ENCODE peak calls at places on chromosome 18, in seven cellular contexts. E, J, S, D, B, V and F are unnamed samples. For H3K4me1, the result is how much of the 10 kb centered on the place peaks cover.

GRCh38 chr18:2036136-2036535 is 535.2 kb downstream of the METTL4 start:
- DNase-seq in E (no peak), J (no peak), S (peak), D (no peak), B (no peak), V (peak), F (no peak)

GRCh38 chr18:31680836-31681568 is 3.4 kb downstream of the B4GALT6 start:
- DNase-seq in E (peak), J (peak), S (no peak), D (no peak), B (no peak), V (no peak), F (no peak)

GRCh38 chr18:45014047-45014501 is 333.4 kb downstream of the SETBP1 start:
- DNase-seq in E (no peak), J (peak), S (peak), D (peak), B (peak), V (peak), F (peak)

GRCh38 chr18:25604231-25604908 is 252.4 kb upstream of the ZNF521 start:
- DNase-seq in E (no peak), J (no peak), S (no peak), D (peak), B (no peak), V (no peak), F (no peak)

GRCh38 chr18:51498085-51498855 is 300.8 kb upstream of the MEX3C start:
- DNase-seq in E (no peak), J (no peak), S (no peak), D (no peak), B (no peak), V (no peak), F (no peak)

GRCh38 chr18:23194969-23195957 is 60.0 kb downstream of the CABLES1 start:
- DNase-seq in E (no peak), J (no peak), S (no peak), D (no peak), B (no peak), V (no peak), F (no peak)

GRCh38 chr18:36302676-36303075 is 5.2 kb downstream of the FHOD3 start:
- DNase-seq in E (no peak), J (no peak), S (peak), D (no peak), B (peak), V (peak), F (peak)

GRCh38 chr18:26971327-26971918 is 105.9 kb upstream of the AQP4 start:
- DNase-seq in E (no peak), J (no peak), S (peak), D (no peak), B (no peak), V (peak), F (no peak)

GRCh38 chr18:487371-487770 is 13.1 kb downstream of the COLEC12 start:
- DNase-seq in E (no peak), J (no peak), S (no peak), D (no peak), B (peak), V (peak), F (no peak)

GRCh38 chr18:35514752-35515459 is 17.1 kb upstream of the INO80C start:
- DNase-seq in E (no peak), J (no peak), S (no peak), D (no peak), B (no peak), V (no peak), F (peak)

GRCh38 chr18:49247786-49248185 is 212.7 kb downstream of the DYM start:
- DNase-seq in E (no peak), J (peak), S (peak), D (no peak), B (peak), V (no peak), F (peak)

GRCh38 chr18:38923136-38923535 is 1357.5 kb upstream of the CELF4 start:
- DNase-seq in E (no peak), J (no peak), S (no peak), D (no peak), B (no peak), V (no peak), F (no peak)

GRCh38 chr18:3821524-3821923 is 371.6 kb downstream of the TGIF1 start:
- DNase-seq in E (no peak), J (no peak), S (no peak), D (no peak), B (no peak), V (no peak), F (no peak)

GRCh38 chr18:74480149-74480651 is 16.0 kb upstream of the CNDP2 start:
- DNase-seq in E (no peak), J (no peak), S (no peak), D (no peak), B (no peak), V (no peak), F (no peak)

GRCh38 chr18:78242307-78242643 is 737.3 kb upstream of the SALL3 start:
- DNase-seq in E (no peak), J (no peak), S (no peak), D (no peak), B (no peak), V (no peak), F (peak)

GRCh38 chr18:34710430-34711386 is 610 bp downstream of the DTNA start:
- DNase-seq in E (no peak), J (no peak), S (peak), D (peak), B (peak), V (peak), F (peak)

GRCh38 chr18:79544386-79544963 is 135.1 kb upstream of the CTDP1 start:
- DNase-seq in E (no peak), J (no peak), S (no peak), D (no peak), B (no peak), V (no peak), F (no peak)
- H3K27ac ChIP-seq in E (no peak), J (no peak), S (no peak), D (no peak), B (no peak), V (no peak), F (no peak)

GRCh38 chr18:79402977-79403722 is 7.4 kb downstream of the NFATC1 start:
- DNase-seq in E (no peak), J (peak), S (peak), D (no peak), B (no peak), V (no peak), F (peak)
- H3K4me1 ChIP-seq in E (half or more), J (under half), S (under half), D (under half), B (under half), V (under half), F (under half)

GRCh38 chr18:69948919-69949537 is 1.4 kb upstream of the CD226 start:
- DNase-seq in E (no peak), J (peak), S (no peak), D (no peak), B (peak), V (no peak), F (no peak)
- H3K4me2 ChIP-seq in E (no peak), J (no peak), S (peak), D (no peak), B (peak), V (no peak), F (no peak)

DNA sequence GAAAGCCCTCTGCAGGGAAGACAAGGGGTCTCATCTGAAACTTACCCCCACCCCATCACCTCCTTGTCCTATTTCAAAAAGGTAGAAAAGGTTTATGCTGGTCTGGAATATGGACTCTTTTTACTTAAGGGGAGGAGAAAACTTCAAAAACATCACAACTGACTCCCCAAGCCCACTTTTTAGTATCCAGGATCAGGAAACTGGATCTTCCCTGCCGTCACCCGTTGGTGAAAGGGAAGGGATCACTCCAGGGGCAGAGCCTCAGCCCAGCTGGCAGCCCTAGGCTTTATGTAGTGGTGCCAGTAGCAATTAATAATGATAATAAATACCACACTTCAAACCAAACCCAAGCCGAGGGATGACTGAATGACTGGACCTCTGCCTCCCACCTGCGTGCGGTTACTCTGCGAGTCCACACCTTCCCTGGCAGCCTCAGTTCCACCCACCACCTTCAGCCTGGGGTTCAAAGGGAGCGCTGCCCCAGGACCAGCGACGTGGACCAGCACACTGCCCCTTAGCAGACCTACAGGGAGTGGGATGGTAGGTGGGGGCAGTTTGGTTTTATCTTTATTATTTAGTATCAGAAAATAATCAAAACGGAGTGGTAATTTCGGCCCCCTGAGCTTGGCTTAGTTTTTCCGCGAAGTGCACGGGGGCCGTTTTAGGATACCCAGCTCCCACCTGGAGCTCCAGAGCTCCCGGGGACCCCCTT is 4.9 kb upstream of the GATA6 start:
- DNase-seq in E (no peak), J (no peak), S (no peak), D (no peak), B (no peak), V (no peak), F (no peak)
- H3K27ac ChIP-seq in E (no peak), J (no peak), S (no peak), D (no peak), B (no peak), V (no peak), F (no peak)

GRCh38 chr18:46366977-46367376 is 262.8 kb downstream of the HAUS1 start:
- DNase-seq in E (no peak), J (no peak), S (no peak), D (no peak), B (no peak), V (no peak), F (no peak)
- H3K4me1 ChIP-seq in E (under half), J (under half), S (under half), D (under half), B (under half), V (under half), F (under half)

GRCh38 chr18:62838475-62839098 is 123.2 kb downstream of the PHLPP1 start:
- DNase-seq in E (no peak), J (no peak), S (no peak), D (no peak), B (no peak), V (no peak), F (no peak)
- H3K4me2 ChIP-seq in E (no peak), J (no peak), S (no peak), D (no peak), B (no peak), V (no peak), F (no peak)

GRCh38 chr18:62808116-62808515 is 92.8 kb downstream of the PHLPP1 start:
- DNase-seq in E (no peak), J (no peak), S (no peak), D (no peak), B (no peak), V (no peak), F (no peak)
- H3K27ac ChIP-seq in E (no peak), J (no peak), S (no peak), D (no peak), B (no peak), V (no peak), F (no peak)

GRCh38 chr18:11981383-11981632 is at the start of gene IMPA2:
- DNase-seq in E (no peak), J (no peak), S (no peak), D (no peak), B (no peak), V (no peak), F (no peak)
- H3K4me1 ChIP-seq in E (under half), J (under half), S (under half), D (under half), B (under half), V (under half), F (under half)

GRCh38 chr18:48029296-48029986 is 99.0 kb upstream of the SMAD2 start:
- DNase-seq in E (no peak), J (no peak), S (no peak), D (no peak), B (no peak), V (no peak), F (no peak)

GRCh38 chr18:48028081-48028480 is 97.6 kb upstream of the SMAD2 start:
- DNase-seq in E (no peak), J (no peak), S (no peak), D (no peak), B (no peak), V (no peak), F (no peak)

GRCh38 chr18:48026216-48026615 is 95.8 kb upstream of the SMAD2 start:
- DNase-seq in E (no peak), J (no peak), S (no peak), D (no peak), B (no peak), V (no peak), F (no peak)

GRCh38 chr18:48028716-48029115 is 98.3 kb upstream of the SMAD2 start:
- DNase-seq in E (no peak), J (no peak), S (no peak), D (no peak), B (no peak), V (no peak), F (no peak)

GRCh38 chr18:48027401-48027931 is 97.0 kb upstream of the SMAD2 start:
- DNase-seq in E (no peak), J (no peak), S (no peak), D (no peak), B (no peak), V (no peak), F (peak)
- H3K4me2 ChIP-seq in E (no peak), J (no peak), S (no peak), D (no peak), B (no peak), V (no peak), F (no peak)